ENCODE peak calls at places on chromosomes 6 and 20, in five cellular contexts. One of them, this sample, is unnamed.
A peak's percentile ranks its signal among the peaks of the same experiment; 100 is the strongest.

GRCh38 chr6:72466971-72467566 is 154.8 kb upstream of the KCNQ5 start:
- DNase-seq in KBM-7: no peak
- DNase-seq in pancreas: no peak
- DNase-seq in T-helper 2 cell: no peak
- DNase-seq in skeletal muscle cell: no peak
- DNase-seq in this sample: no peak

GRCh38 chr6:583116-583515 is 73.8 kb downstream of the HUS1B start:
- DNase-seq in KBM-7: no peak
- DNase-seq in pancreas: no peak
- DNase-seq in T-helper 2 cell: no peak
- DNase-seq in skeletal muscle cell: no peak
- DNase-seq in this sample: no peak

GRCh38 chr6:161138545-161139303 is 135.1 kb downstream of the AGPAT4 start:
- DNase-seq in KBM-7: no peak
- DNase-seq in pancreas: no peak
- DNase-seq in T-helper 2 cell: no peak
- DNase-seq in skeletal muscle cell: no peak
- DNase-seq in this sample: no peak

GRCh38 chr6:24718449-24719124 is 367 bp downstream of the C6orf62 start:
- DNase-seq in KBM-7: peak; percentile 25
- DNase-seq in pancreas: no peak
- DNase-seq in T-helper 2 cell: no peak
- DNase-seq in skeletal muscle cell: no peak
- DNase-seq in this sample: no peak

GRCh38 chr20:50256577-50256976 is 65.9 kb downstream of the CEBPB start:
- DNase-seq in KBM-7: no peak
- DNase-seq in pancreas: no peak
- DNase-seq in T-helper 2 cell: no peak
- DNase-seq in skeletal muscle cell: no peak
- DNase-seq in this sample: no peak

GRCh38 chr6:63094947-63095346 is 116.3 kb upstream of the FKBP1C start:
- DNase-seq in KBM-7: no peak
- DNase-seq in pancreas: no peak
- DNase-seq in T-helper 2 cell: no peak
- DNase-seq in skeletal muscle cell: no peak
- DNase-seq in this sample: no peak

GRCh38 chr6:118968416-118968815 is 33.5 kb upstream of the MCM9 start:
- DNase-seq in KBM-7: peak; percentile 28
- DNase-seq in pancreas: no peak
- DNase-seq in T-helper 2 cell: no peak
- DNase-seq in skeletal muscle cell: no peak
- DNase-seq in this sample: no peak

GRCh38 chr6:144678844-144679243 is 393.7 kb downstream of the UTRN start:
- DNase-seq in KBM-7: no peak
- DNase-seq in pancreas: no peak
- DNase-seq in T-helper 2 cell: no peak
- DNase-seq in skeletal muscle cell: peak; percentile 41
- DNase-seq in this sample: no peak

GRCh38 chr6:22722913-22723312 is 153.5 kb downstream of the HDGFL1 start:
- DNase-seq in KBM-7: no peak
- DNase-seq in pancreas: no peak
- DNase-seq in T-helper 2 cell: no peak
- DNase-seq in skeletal muscle cell: no peak
- DNase-seq in this sample: no peak

GRCh38 chr20:23568320-23569011 is at the start of gene CST9L:
- DNase-seq in KBM-7: no peak
- DNase-seq in pancreas: no peak
- DNase-seq in T-helper 2 cell: no peak
- DNase-seq in skeletal muscle cell: no peak
- DNase-seq in this sample: no peak

GRCh38 chr6:74137910-74138309 is 441.9 kb downstream of the CD109 start:
- DNase-seq in KBM-7: no peak
- DNase-seq in pancreas: no peak
- DNase-seq in T-helper 2 cell: no peak
- DNase-seq in skeletal muscle cell: peak; percentile 60
- DNase-seq in this sample: no peak

GRCh38 chr6:1367771-1368170 is 21.6 kb upstream of the FOXF2 start:
- DNase-seq in KBM-7: no peak
- DNase-seq in pancreas: no peak
- DNase-seq in T-helper 2 cell: no peak
- DNase-seq in skeletal muscle cell: no peak
- DNase-seq in this sample: no peak

This sample was measured in activated T-helper 1 cell treated with anti-CD3 and anti-CD28 coated beads, Interleukin-12 subunit alpha, Interleukin-12 subunit beta, Interleukin-2, Interleukin-4 antibody, amounts not matched to agents 30 ng/mL and 10 ng/mL and 1 ng/mL, durations not matched to agents 14 hours and 24 hours and 36 hours.